ENCODE peak calls at places on chromosomes 5 and 9, in nine cellular contexts. N is lower lobe of right lung, D is adrenal gland, C is A673, E is Peyer's patch, G is tibial artery, V is lung, Q is BE2C, T is psoas muscle. H is an unnamed sample. For H3K4me1, the result is how much of the 10 kb centered on the place peaks cover.

GRCh38 chr5:62778327-62779009 is 199.8 kb downstream of the LRRC70 start:
- DNase-seq in N (no peak), D (no peak), C (no peak), E (no peak), G (no peak), V (no peak), Q (no peak), T (no peak), H (no peak)

GRCh38 chr5:77751328-77752023 is 24.7 kb downstream of the TBCA start:
- DNase-seq in N (no peak), D (no peak), C (peak), E (no peak), G (no peak), V (no peak), Q (no peak), T (no peak), H (no peak)

GRCh38 chr5:73365301-73365853 is 83.2 kb downstream of the FOXD1 start:
- DNase-seq in N (no peak), D (no peak), C (no peak), E (no peak), G (no peak), V (no peak), Q (no peak), T (no peak), H (no peak)

GRCh38 chr9:114359801-114360200 is 28.0 kb downstream of the AKNA start:
- DNase-seq in N (no peak), D (no peak), C (no peak), E (no peak), G (no peak), V (no peak), Q (no peak), T (no peak), H (no peak)

GRCh38 chr5:139908749-139909148 is 113.1 kb downstream of the PSD2 start:
- DNase-seq in N (no peak), D (peak), C (no peak), E (no peak), G (peak), V (no peak), Q (peak), T (peak), H (no peak)

GRCh38 chr9:23554691-23555090 is 271.3 kb downstream of the ELAVL2 start:
- DNase-seq in N (no peak), D (no peak), C (no peak), E (no peak), G (no peak), V (no peak), Q (no peak), T (no peak), H (no peak)

GRCh38 chr9:38024036-38024681 is 44.9 kb downstream of the SHB start:
- DNase-seq in N (peak), D (no peak), C (peak), E (no peak), G (peak), V (peak), Q (peak), T (peak), H (no peak)

GRCh38 chr5:348726-349125 is 27.2 kb downstream of the AHRR start:
- DNase-seq in N (no peak), D (no peak), C (no peak), E (no peak), G (no peak), V (no peak), Q (no peak), T (no peak), H (no peak)

GRCh38 chr5:64165500-64166200 is at the start of gene RNF180:
- DNase-seq in N (peak), D (peak), C (peak), E (peak), G (peak), V (peak), Q (peak), T (peak), H (peak)

GRCh38 chr9:131707677-131708612 is 31.9 kb downstream of the RAPGEF1 start:
- DNase-seq in N (peak), D (peak), C (peak), E (peak), G (no peak), V (no peak), Q (peak), T (peak), H (no peak)

GRCh38 chr9:4303002-4303401 is 3.1 kb upstream of the GLIS3 start:
- DNase-seq in N (no peak), D (no peak), C (peak), E (no peak), G (no peak), V (no peak), Q (no peak), T (no peak), H (no peak)

GRCh38 chr5:40521925-40522324 is 157.8 kb upstream of the PTGER4 start:
- DNase-seq in N (no peak), D (no peak), C (no peak), E (no peak), G (no peak), V (no peak), Q (no peak), T (no peak), H (no peak)

GRCh38 chr5:174145091-174145490 is 99.6 kb downstream of the NSG2 start:
- DNase-seq in N (no peak), D (no peak), C (no peak), E (no peak), G (no peak), V (no peak), Q (no peak), T (no peak), H (no peak)

GRCh38 chr5:144237851-144238250 is 67.2 kb downstream of the KCTD16 start:
- DNase-seq in N (no peak), D (no peak), C (no peak), E (no peak), G (no peak), V (no peak), Q (no peak), T (no peak), H (no peak)

GRCh38 chr9:93154293-93154903 is 20.3 kb upstream of the NINJ1 start:
- DNase-seq in N (no peak), D (peak), C (peak), E (no peak), G (no peak), V (no peak), Q (peak), T (no peak), H (peak)

GRCh38 chr5:106451998-106452397 is 1218.7 kb downstream of the EFNA5 start:
- DNase-seq in N (peak), D (no peak), C (no peak), E (no peak), G (no peak), V (no peak), Q (no peak), T (no peak), H (no peak)

GRCh38 chr5:79563247-79563590 is 49.0 kb upstream of the TENT2 start:
- DNase-seq in N (no peak), D (no peak), C (no peak), E (no peak), G (no peak), V (no peak), Q (no peak), T (no peak), H (no peak)

GRCh38 chr9:91855196-91855595 is 94.8 kb downstream of the ROR2 start:
- DNase-seq in N (no peak), D (peak), C (no peak), E (no peak), G (no peak), V (no peak), Q (no peak), T (no peak), H (no peak)

GRCh38 chr9:33375841-33376321 is 26.5 kb downstream of the AQP7 start:
- DNase-seq in N (no peak), D (no peak), C (no peak), E (no peak), G (no peak), V (no peak), Q (peak), T (peak), H (no peak)

GRCh38 chr9:13596383-13596970 is 317.0 kb upstream of the MPDZ start:
- DNase-seq in N (no peak), D (no peak), C (no peak), E (no peak), G (no peak), V (no peak), Q (no peak), T (no peak), H (no peak)

GRCh38 chr5:39020465-39020864 is 53.7 kb downstream of the RICTOR start:
- DNase-seq in N (no peak), D (no peak), C (no peak), E (no peak), G (no peak), V (no peak), Q (no peak), T (no peak), H (no peak)

GRCh38 chr5:39526914-39527477 is 102.2 kb upstream of the DAB2 start:
- DNase-seq in N (no peak), D (peak), C (peak), E (no peak), G (no peak), V (no peak), Q (no peak), T (no peak), H (peak)

GRCh38 chr5:112862085-112862484 is 998 bp downstream of the SRP19 start:
- DNase-seq in N (no peak), D (no peak), C (peak), E (no peak), G (no peak), V (no peak), Q (peak), T (no peak), H (no peak)

GRCh38 chr5:206927-207536 is 10.9 kb downstream of the CCDC127 start:
- DNase-seq in N (no peak), D (no peak), C (no peak), E (no peak), G (no peak), V (no peak), Q (no peak), T (no peak), H (no peak)

GRCh38 chr5:19837536-19838179 is 150.3 kb downstream of the CDH18 start:
- DNase-seq in N (no peak), D (no peak), C (no peak), E (no peak), G (no peak), V (no peak), Q (no peak), T (no peak), H (no peak)

GRCh38 chr9:94173632-94174031 is 85.5 kb upstream of the ZNF169 start:
- DNase-seq in N (no peak), D (no peak), C (no peak), E (no peak), G (no peak), V (no peak), Q (no peak), T (no peak), H (no peak)

GRCh38 chr5:41707853-41708603 is 162.2 kb downstream of the OXCT1 start:
- DNase-seq in N (no peak), D (no peak), C (peak), E (no peak), G (no peak), V (no peak), Q (peak), T (no peak), H (no peak)

GRCh38 chr5:160199410-160199911 is 29.8 kb upstream of the FABP6 start:
- DNase-seq in N (peak), D (peak), C (peak), E (peak), G (peak), V (peak), Q (peak), T (peak), H (peak)
- H3K4me3 ChIP-seq in N (peak), D (no peak), C (no peak), E (peak), G (peak), V (peak), Q (peak), T (peak), H (peak)

GRCh38 chr9:85024374-85024773 is 354.8 kb downstream of the NTRK2 start:
- DNase-seq in N (no peak), D (no peak), C (no peak), E (no peak), G (no peak), V (no peak), Q (no peak), T (no peak), H (no peak)
- TF ChIP-seq CTCF in N (no peak), D (no peak), C (no peak), E (no peak), G (no peak), V (no peak), Q (no peak), T (no peak), H (no peak)

GRCh38 chr9:134381671-134382505 is 55.6 kb downstream of the RXRA start:
- DNase-seq in N (peak), D (no peak), C (no peak), E (peak), G (no peak), V (no peak), Q (no peak), T (peak), H (peak)
- H3K4me1 ChIP-seq in N (half or more), D (half or more), C (under half), E (under half), G (half or more), V (half or more), Q (under half), T (half or more), H (half or more)

DNA sequence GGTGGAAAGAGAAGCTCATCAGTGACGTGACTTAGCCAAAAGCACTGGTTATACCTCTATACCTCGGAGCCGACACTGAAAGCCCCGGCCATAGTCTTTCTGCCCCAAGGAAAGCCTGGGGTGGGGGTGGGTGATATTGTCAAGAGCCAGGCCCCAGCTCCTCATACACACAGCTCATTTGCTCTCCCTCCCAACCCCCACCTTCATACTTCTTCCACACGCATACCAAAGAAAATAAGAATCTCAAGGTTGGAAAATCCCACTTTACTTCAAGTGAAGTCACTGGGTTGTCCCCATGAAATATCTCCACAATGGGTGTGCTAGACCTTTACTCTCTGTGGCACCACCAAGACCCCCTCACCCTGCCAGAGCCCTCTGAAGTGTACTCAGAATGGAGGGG is 27.1 kb upstream of the MGAT1 start:
- DNase-seq in N (no peak), D (no peak), C (no peak), E (no peak), G (no peak), V (no peak), Q (no peak), T (no peak), H (no peak)
- H3K4me3 ChIP-seq in N (peak), D (no peak), C (no peak), E (peak), G (peak), V (no peak), Q (no peak), T (peak), H (no peak)

GRCh38 chr9:68575821-68576220 is 35.1 kb upstream of the TMEM252 start:
- DNase-seq in N (no peak), D (no peak), C (no peak), E (no peak), G (no peak), V (no peak), Q (no peak), T (no peak), H (no peak)

GRCh38 chr9:68577778-68578591 is 37.3 kb upstream of the TMEM252 start:
- DNase-seq in N (no peak), D (peak), C (no peak), E (no peak), G (no peak), V (no peak), Q (no peak), T (no peak), H (no peak)

DNA sequence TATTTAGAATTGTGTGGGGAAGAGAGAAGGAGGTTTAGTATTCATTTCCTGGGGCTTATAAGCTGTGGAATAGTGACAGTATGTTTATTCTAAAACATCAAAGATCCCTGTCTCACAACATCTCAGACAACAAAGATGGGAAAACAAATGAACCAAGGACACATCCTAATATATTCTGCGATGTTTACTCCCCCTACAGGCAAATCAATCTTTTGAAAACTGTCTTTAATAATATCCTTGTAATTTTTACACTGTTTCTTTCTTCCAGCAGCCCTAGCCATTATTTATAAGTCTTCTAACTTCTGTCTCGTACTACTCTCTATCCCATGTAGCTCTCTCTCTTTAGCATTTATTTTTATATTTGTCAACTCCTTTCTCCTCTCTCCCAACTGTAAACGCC is 33.5 kb upstream of the TMEM252 start:
- DNase-seq in N (no peak), D (no peak), C (no peak), E (no peak), G (no peak), V (no peak), Q (no peak), T (no peak), H (no peak)
- TF ChIP-seq CTCF in N (peak), D (peak), C (peak), E (peak), G (peak), V (no peak), Q (no peak), T (peak), H (no peak)

GRCh38 chr5:134609232-134609851 is 23.3 kb downstream of the SAR1B start:
- DNase-seq in N (no peak), D (no peak), C (no peak), E (no peak), G (no peak), V (no peak), Q (no peak), T (no peak), H (peak)

GRCh38 chr5:134611515-134611914 is 21.1 kb downstream of the SAR1B start:
- DNase-seq in N (no peak), D (no peak), C (no peak), E (no peak), G (no peak), V (no peak), Q (no peak), T (no peak), H (peak)

GRCh38 chr5:134606726-134607125 is 25.9 kb downstream of the SAR1B start:
- DNase-seq in N (no peak), D (no peak), C (no peak), E (no peak), G (no peak), V (no peak), Q (no peak), T (no peak), H (no peak)

GRCh38 chr5:134610715-134611114 is 21.9 kb downstream of the SAR1B start:
- DNase-seq in N (no peak), D (no peak), C (no peak), E (no peak), G (no peak), V (no peak), Q (no peak), T (no peak), H (no peak)

GRCh38 chr5:134608555-134608954 is 24.1 kb downstream of the SAR1B start:
- DNase-seq in N (no peak), D (no peak), C (no peak), E (no peak), G (no peak), V (no peak), Q (no peak), T (no peak), H (no peak)
- H3K4me1 ChIP-seq in N (under half), D (under half), C (under half), E (under half), G (under half), V (under half), Q (under half), T (under half), H (under half)

GRCh38 chr5:3661755-3662296 is 66.2 kb downstream of the IRX1 start:
- DNase-seq in N (no peak), D (no peak), C (no peak), E (no peak), G (no peak), V (no peak), Q (no peak), T (no peak), H (no peak)
- H3K4me3 ChIP-seq in N (no peak), D (no peak), C (no peak), E (no peak), G (no peak), V (no peak), Q (no peak), T (no peak), H (no peak)

H was measured in colonic mucosa.